ENCODE peak calls at places on chromosome 4, in nine cellular contexts. One of them, this sample, is unnamed.

GRCh38 chr4:96380106-96380505 is 540.2 kb downstream of the PDHA2 start:
- DNase-seq in nephron progenitor cell: no peak
- DNase-seq in choroid plexus epithelial cell: no peak
- DNase-seq in cardiac muscle cell: no peak
- DNase-seq in tibial nerve: no peak
- DNase-seq in coronary artery: no peak
- DNase-seq in fibroblast of lung: no peak
- DNase-seq in Calu3: no peak
- DNase-seq in IMR-90: no peak
- DNase-seq in this sample: no peak

GRCh38 chr4:183766140-183766539 is 107.0 kb downstream of the TRAPPC11 start:
- DNase-seq in coronary artery: no peak
- DNase-seq in nephron progenitor cell: no peak
- DNase-seq in IMR-90: no peak
- DNase-seq in Calu3: no peak
- DNase-seq in cardiac muscle cell: no peak
- DNase-seq in tibial nerve: no peak
- DNase-seq in fibroblast of lung: no peak
- DNase-seq in choroid plexus epithelial cell: no peak
- DNase-seq in this sample: no peak

GRCh38 chr4:30837131-30837539 is 117.0 kb downstream of the PCDH7 start:
- DNase-seq in tibial nerve: no peak
- DNase-seq in coronary artery: no peak
- DNase-seq in fibroblast of lung: no peak
- DNase-seq in choroid plexus epithelial cell: peak; percentile 19
- DNase-seq in nephron progenitor cell: peak; percentile 29
- DNase-seq in cardiac muscle cell: peak; percentile 35
- DNase-seq in Calu3: no peak
- DNase-seq in IMR-90: peak; percentile 6
- DNase-seq in this sample: peak; percentile 21

GRCh38 chr4:95637047-95637600 is 88.4 kb upstream of the UNC5C start:
- DNase-seq in fibroblast of lung: peak; percentile 31
- DNase-seq in cardiac muscle cell: peak; percentile 65
- DNase-seq in coronary artery: no peak
- DNase-seq in nephron progenitor cell: peak; percentile 3
- DNase-seq in IMR-90: no peak
- DNase-seq in choroid plexus epithelial cell: peak; percentile 62
- DNase-seq in Calu3: no peak
- DNase-seq in tibial nerve: no peak
- DNase-seq in this sample: peak; percentile 38

GRCh38 chr4:866761-867390 is 40.9 kb upstream of the CPLX1 start:
- DNase-seq in IMR-90: no peak
- DNase-seq in Calu3: no peak
- DNase-seq in fibroblast of lung: peak; percentile 3
- DNase-seq in nephron progenitor cell: no peak
- DNase-seq in cardiac muscle cell: no peak
- DNase-seq in tibial nerve: no peak
- DNase-seq in coronary artery: no peak
- DNase-seq in choroid plexus epithelial cell: peak; percentile 71
- DNase-seq in this sample: no peak

GRCh38 chr4:88628746-88629145 is 36.5 kb downstream of the HERC3 start:
- DNase-seq in IMR-90: no peak
- DNase-seq in coronary artery: no peak
- DNase-seq in nephron progenitor cell: no peak
- DNase-seq in cardiac muscle cell: no peak
- DNase-seq in fibroblast of lung: no peak
- DNase-seq in tibial nerve: no peak
- DNase-seq in Calu3: no peak
- DNase-seq in choroid plexus epithelial cell: no peak
- DNase-seq in this sample: no peak

GRCh38 chr4:24795666-24796381 is 451 bp downstream of the SOD3 start:
- DNase-seq in choroid plexus epithelial cell: no peak
- DNase-seq in cardiac muscle cell: no peak
- DNase-seq in fibroblast of lung: no peak
- DNase-seq in coronary artery: no peak
- DNase-seq in tibial nerve: no peak
- DNase-seq in nephron progenitor cell: no peak
- DNase-seq in IMR-90: no peak
- DNase-seq in Calu3: peak; percentile 1
- DNase-seq in this sample: no peak

GRCh38 chr4:54281060-54281781 is 52.1 kb downstream of the PDGFRA start:
- DNase-seq in coronary artery: peak; percentile 93
- DNase-seq in fibroblast of lung: peak; percentile 94
- DNase-seq in tibial nerve: peak; percentile 52
- DNase-seq in choroid plexus epithelial cell: peak; percentile 78
- DNase-seq in IMR-90: peak; percentile 93
- DNase-seq in cardiac muscle cell: peak; percentile 98
- DNase-seq in Calu3: peak; percentile 49
- DNase-seq in nephron progenitor cell: no peak
- DNase-seq in this sample: peak; percentile 48

GRCh38 chr4:1105067-1105466 is 8.3 kb downstream of the RNF212 start:
- DNase-seq in Calu3: no peak
- DNase-seq in tibial nerve: no peak
- DNase-seq in cardiac muscle cell: no peak
- DNase-seq in coronary artery: no peak
- DNase-seq in fibroblast of lung: no peak
- DNase-seq in choroid plexus epithelial cell: no peak
- DNase-seq in nephron progenitor cell: no peak
- DNase-seq in IMR-90: no peak
- DNase-seq in this sample: no peak

GRCh38 chr4:24607338-24607737 is 23.0 kb upstream of the DHX15 start:
- DNase-seq in choroid plexus epithelial cell: no peak
- DNase-seq in fibroblast of lung: peak; percentile 46
- DNase-seq in tibial nerve: no peak
- DNase-seq in cardiac muscle cell: peak; percentile 21
- DNase-seq in coronary artery: no peak
- DNase-seq in Calu3: no peak
- DNase-seq in nephron progenitor cell: no peak
- DNase-seq in IMR-90: peak; percentile 19
- DNase-seq in this sample: no peak

GRCh38 chr4:186699298-186699697 is 24.4 kb downstream of the FAT1 start:
- DNase-seq in IMR-90: peak; percentile 22
- DNase-seq in tibial nerve: no peak
- DNase-seq in fibroblast of lung: peak; percentile 38
- DNase-seq in nephron progenitor cell: no peak
- DNase-seq in choroid plexus epithelial cell: peak; percentile 49
- DNase-seq in coronary artery: no peak
- DNase-seq in Calu3: peak; percentile 28
- DNase-seq in cardiac muscle cell: peak; percentile 24
- DNase-seq in this sample: peak; percentile 44

GRCh38 chr4:138263438-138263837 is 21.3 kb upstream of the SLC7A11 start:
- DNase-seq in cardiac muscle cell: peak; percentile 54
- DNase-seq in fibroblast of lung: peak; percentile 21
- DNase-seq in coronary artery: no peak
- DNase-seq in nephron progenitor cell: no peak
- DNase-seq in choroid plexus epithelial cell: peak; percentile 51
- DNase-seq in Calu3: no peak
- DNase-seq in tibial nerve: no peak
- DNase-seq in IMR-90: peak; percentile 36
- DNase-seq in this sample: no peak

GRCh38 chr4:104451573-104451972 is 43.1 kb downstream of the CXXC4 start:
- DNase-seq in choroid plexus epithelial cell: no peak
- DNase-seq in coronary artery: no peak
- DNase-seq in nephron progenitor cell: no peak
- DNase-seq in IMR-90: no peak
- DNase-seq in Calu3: no peak
- DNase-seq in tibial nerve: no peak
- DNase-seq in fibroblast of lung: peak; percentile 44
- DNase-seq in cardiac muscle cell: peak; percentile 12
- DNase-seq in this sample: peak; percentile 40
- TF ChIP-seq CTCF in choroid plexus epithelial cell: no peak
- TF ChIP-seq CTCF in coronary artery: no peak
- TF ChIP-seq CTCF in nephron progenitor cell: peak; percentile 32
- TF ChIP-seq CTCF in IMR-90: no peak
- TF ChIP-seq CTCF in Calu3: no peak
- TF ChIP-seq CTCF in tibial nerve: no peak
- TF ChIP-seq CTCF in fibroblast of lung: peak; percentile 17
- TF ChIP-seq CTCF in cardiac muscle cell: peak; percentile 41
- TF ChIP-seq CTCF in this sample: peak; percentile 59

GRCh38 chr4:4376074-4376473 is 10.8 kb upstream of the NSG1 start:
- DNase-seq in cardiac muscle cell: no peak
- DNase-seq in tibial nerve: no peak
- DNase-seq in fibroblast of lung: no peak
- DNase-seq in choroid plexus epithelial cell: no peak
- DNase-seq in Calu3: no peak
- DNase-seq in IMR-90: no peak
- DNase-seq in nephron progenitor cell: no peak
- DNase-seq in coronary artery: no peak
- DNase-seq in this sample: no peak
- TF ChIP-seq CTCF in cardiac muscle cell: no peak
- TF ChIP-seq CTCF in tibial nerve: no peak
- TF ChIP-seq CTCF in fibroblast of lung: no peak
- TF ChIP-seq CTCF in choroid plexus epithelial cell: no peak
- TF ChIP-seq CTCF in Calu3: no peak
- TF ChIP-seq CTCF in IMR-90: no peak
- TF ChIP-seq CTCF in nephron progenitor cell: no peak
- TF ChIP-seq CTCF in coronary artery: no peak
- TF ChIP-seq CTCF in this sample: no peak

GRCh38 chr4:171067422-171067821 is 745.8 kb upstream of the GALNTL6 start:
- DNase-seq in Calu3: no peak
- DNase-seq in fibroblast of lung: no peak
- DNase-seq in nephron progenitor cell: no peak
- DNase-seq in coronary artery: no peak
- DNase-seq in choroid plexus epithelial cell: peak; percentile 10
- DNase-seq in tibial nerve: no peak
- DNase-seq in cardiac muscle cell: no peak
- DNase-seq in IMR-90: no peak
- DNase-seq in this sample: no peak
- TF ChIP-seq CTCF in Calu3: no peak
- TF ChIP-seq CTCF in fibroblast of lung: no peak
- TF ChIP-seq CTCF in nephron progenitor cell: no peak
- TF ChIP-seq CTCF in coronary artery: no peak
- TF ChIP-seq CTCF in choroid plexus epithelial cell: no peak
- TF ChIP-seq CTCF in tibial nerve: no peak
- TF ChIP-seq CTCF in cardiac muscle cell: no peak
- TF ChIP-seq CTCF in IMR-90: no peak
- TF ChIP-seq CTCF in this sample: no peak

DNA sequence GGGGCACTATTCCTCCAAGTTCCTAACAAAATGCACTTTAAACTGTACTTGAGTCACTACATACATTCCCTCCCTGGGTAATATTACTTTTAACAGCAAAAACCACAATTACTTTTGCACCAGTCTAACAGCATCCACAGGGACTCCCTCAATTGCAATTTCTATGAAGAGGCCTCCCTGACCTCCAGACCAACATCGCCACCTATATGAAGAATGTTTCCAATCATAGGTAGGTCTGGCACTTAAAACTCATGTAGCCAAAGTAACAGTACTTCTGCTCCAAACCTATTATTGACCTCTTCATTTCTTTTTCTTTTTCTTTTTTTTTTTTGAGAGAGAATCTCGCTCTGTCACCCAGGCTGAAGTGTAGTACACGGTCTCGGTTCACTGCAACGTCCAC is 15.6 kb downstream of the NR3C2 start:
- DNase-seq in fibroblast of lung: no peak
- DNase-seq in cardiac muscle cell: no peak
- DNase-seq in coronary artery: no peak
- DNase-seq in choroid plexus epithelial cell: no peak
- DNase-seq in nephron progenitor cell: no peak
- DNase-seq in tibial nerve: no peak
- DNase-seq in IMR-90: no peak
- DNase-seq in Calu3: no peak
- DNase-seq in this sample: no peak
- TF ChIP-seq CTCF in fibroblast of lung: no peak
- TF ChIP-seq CTCF in cardiac muscle cell: no peak
- TF ChIP-seq CTCF in coronary artery: no peak
- TF ChIP-seq CTCF in choroid plexus epithelial cell: no peak
- TF ChIP-seq CTCF in nephron progenitor cell: no peak
- TF ChIP-seq CTCF in tibial nerve: no peak
- TF ChIP-seq CTCF in IMR-90: no peak
- TF ChIP-seq CTCF in Calu3: no peak
- TF ChIP-seq CTCF in this sample: no peak

GRCh38 chr4:63566658-63567057 is 842.6 kb downstream of the TECRL start:
- DNase-seq in cardiac muscle cell: no peak
- DNase-seq in tibial nerve: no peak
- DNase-seq in fibroblast of lung: no peak
- DNase-seq in coronary artery: no peak
- DNase-seq in nephron progenitor cell: no peak
- DNase-seq in IMR-90: no peak
- DNase-seq in Calu3: no peak
- DNase-seq in choroid plexus epithelial cell: no peak
- DNase-seq in this sample: no peak
- TF ChIP-seq CTCF in cardiac muscle cell: no peak
- TF ChIP-seq CTCF in tibial nerve: no peak
- TF ChIP-seq CTCF in fibroblast of lung: no peak
- TF ChIP-seq CTCF in coronary artery: no peak
- TF ChIP-seq CTCF in nephron progenitor cell: no peak
- TF ChIP-seq CTCF in IMR-90: no peak
- TF ChIP-seq CTCF in Calu3: no peak
- TF ChIP-seq CTCF in choroid plexus epithelial cell: no peak
- TF ChIP-seq CTCF in this sample: no peak